ENCODE peak calls at places on chromosome 12, in eight cellular contexts. O is brain microvascular endothelial cell, D is fibroblast of lung, Z is PC-3, Q is left lung, B is AG04450, P is pancreas, V is cardiac muscle cell. R is an unnamed sample.

GRCh38 chr12:104011265-104011664 is 38.7 kb downstream of the GLT8D2 start:
- DNase-seq in B (peak), P (no peak), D (peak), V (peak), Q (no peak), O (peak), Z (peak), R (peak)

GRCh38 chr12:84874125-84874824 is 38.3 kb downstream of the SLC6A15 start:
- DNase-seq in Z (peak), O (peak), V (peak), B (peak), D (peak), Q (no peak), P (no peak), R (peak)

GRCh38 chr12:80053048-80053790 is 46.1 kb upstream of the OTOGL start:
- DNase-seq in D (peak), Q (peak), V (peak), P (peak), B (peak), O (peak), Z (peak), R (peak)

GRCh38 chr12:47551426-47551851 is 154.4 kb downstream of the RPAP3 start:
- DNase-seq in B (no peak), Z (peak), O (no peak), V (peak), D (peak), P (no peak), Q (no peak), R (peak)

GRCh38 chr12:5173511-5174011 is 129.9 kb downstream of the KCNA5 start:
- DNase-seq in Z (peak), Q (no peak), B (no peak), D (no peak), O (no peak), V (no peak), P (no peak), R (no peak)

GRCh38 chr12:27140478-27140969 is 58.1 kb upstream of the C12orf71 start:
- DNase-seq in O (no peak), P (no peak), B (no peak), D (no peak), V (no peak), Q (no peak), Z (no peak), R (no peak)

GRCh38 chr12:122959566-122960192 is 6.6 kb downstream of the ABCB9 start:
- DNase-seq in P (no peak), V (no peak), Q (peak), O (no peak), B (no peak), Z (no peak), D (no peak), R (no peak)

GRCh38 chr12:76135456-76135855 is 51.0 kb upstream of the NAP1L1 start:
- DNase-seq in V (no peak), B (no peak), Z (no peak), P (no peak), O (no peak), D (no peak), Q (no peak), R (peak)

GRCh38 chr12:6450869-6451347 is 934 bp upstream of the TAPBPL start:
- DNase-seq in V (no peak), P (no peak), O (no peak), Q (no peak), D (no peak), Z (no peak), B (no peak), R (no peak)

GRCh38 chr12:104459556-104459909 is 2.8 kb downstream of the CHST11 start:
- DNase-seq in P (no peak), V (no peak), D (no peak), B (no peak), Z (no peak), O (no peak), Q (no peak), R (no peak)

GRCh38 chr12:78192979-78193378 is 362.3 kb downstream of the NAV3 start:
- DNase-seq in D (peak), Z (no peak), O (no peak), V (no peak), B (no peak), Q (no peak), P (no peak), R (peak)

GRCh38 chr12:68113644-68114043 is 45.9 kb downstream of the IFNG start:
- DNase-seq in Q (no peak), Z (peak), P (no peak), D (no peak), B (no peak), V (no peak), O (no peak), R (no peak)
- TF ChIP-seq CTCF in Q (no peak), Z (peak), P (no peak), D (no peak), B (peak), V (peak), O (peak), R (peak)

GRCh38 chr12:130160711-130161231 is 1.5 kb upstream of the FZD10 start:
- DNase-seq in V (no peak), B (no peak), P (no peak), Z (no peak), O (no peak), Q (no peak), D (no peak), R (no peak)
- H3K4me3 ChIP-seq in V (no peak), B (no peak), P (no peak), Z (no peak), O (no peak), Q (peak), D (no peak), R (no peak)

GRCh38 chr12:1398673-1399072 is 195.7 kb downstream of the FBXL14 start:
- DNase-seq in Z (peak), P (no peak), D (peak), O (no peak), Q (no peak), B (peak), V (peak), R (peak)
- TF ChIP-seq CTCF in Z (no peak), P (no peak), D (no peak), O (peak), Q (no peak), B (peak), V (no peak), R (no peak)

GRCh38 chr12:56574210-56574609 is 52.6 kb downstream of the RBMS2 start:
- DNase-seq in O (peak), D (no peak), Z (peak), P (no peak), Q (no peak), V (peak), B (no peak), R (peak)
- H3K4me3 ChIP-seq in O (no peak), D (no peak), Z (no peak), P (no peak), Q (no peak), V (no peak), B (no peak), R (no peak)

GRCh38 chr12:73935817-73936216 is 601.8 kb upstream of the ATXN7L3B start:
- DNase-seq in Q (no peak), Z (peak), B (no peak), P (no peak), D (no peak), V (no peak), O (no peak), R (no peak)
- TF ChIP-seq CTCF in Q (no peak), Z (peak), B (no peak), P (no peak), D (no peak), V (no peak), O (peak), R (no peak)

DNA sequence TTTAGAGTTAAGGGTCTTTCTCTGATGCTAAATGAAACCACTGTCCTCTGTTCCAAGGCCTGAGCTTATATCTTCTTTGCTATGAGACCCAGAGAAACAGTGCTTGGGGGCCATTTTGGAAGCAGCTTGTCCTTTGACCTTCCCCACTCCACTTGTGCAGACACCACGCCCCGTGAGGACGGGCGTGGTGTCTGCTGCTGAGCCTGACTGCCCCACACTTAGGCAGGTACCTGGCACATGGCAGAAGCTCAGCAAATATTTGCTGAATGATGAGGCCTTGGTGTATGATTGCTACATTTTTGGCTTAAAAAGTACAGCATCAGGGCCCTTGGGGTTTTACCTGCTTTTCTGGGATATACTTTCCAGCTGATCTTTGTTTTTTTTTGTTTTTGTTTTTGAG is 69.9 kb downstream of the RASSF3 start:
- DNase-seq in Z (peak), O (no peak), V (no peak), D (no peak), B (no peak), Q (no peak), P (no peak), R (no peak)
- H3K4me3 ChIP-seq in Z (peak), O (no peak), V (no peak), D (no peak), B (no peak), Q (no peak), P (no peak), R (no peak)

GRCh38 chr12:31790759-31791158 is 61.9 kb upstream of the AMN1 start:
- DNase-seq in Q (no peak), B (no peak), P (no peak), Z (no peak), D (no peak), V (no peak), O (no peak), R (no peak)

GRCh38 chr12:31797230-31797872 is 68.5 kb upstream of the AMN1 start:
- DNase-seq in V (no peak), P (no peak), O (no peak), B (no peak), D (no peak), Q (no peak), Z (no peak), R (no peak)

GRCh38 chr12:31796270-31796951 is 67.6 kb upstream of the AMN1 start:
- DNase-seq in Z (no peak), V (no peak), O (no peak), D (no peak), P (no peak), Q (no peak), B (no peak), R (no peak)
- TF ChIP-seq CTCF in Z (no peak), V (no peak), O (no peak), D (no peak), P (no peak), Q (no peak), B (no peak), R (no peak)

DNA sequence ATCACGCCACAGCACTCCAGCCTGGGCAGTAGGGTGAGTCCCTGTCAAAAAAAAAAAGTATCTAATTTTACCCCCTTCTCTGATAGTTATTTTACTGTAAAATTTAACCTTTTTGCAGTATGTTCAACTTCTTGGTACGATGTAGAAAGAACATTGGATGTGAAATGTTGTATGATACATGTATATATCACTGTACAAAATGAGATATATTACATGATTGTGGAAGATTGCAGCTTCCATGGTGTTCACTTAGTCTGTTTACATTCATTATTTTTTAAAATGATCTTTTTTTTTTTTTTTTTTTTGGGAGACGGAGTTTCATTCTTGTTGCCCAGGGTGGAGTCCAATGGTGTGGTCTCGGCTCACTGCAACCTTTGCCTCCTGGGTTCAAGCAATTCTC is 9.0 kb downstream of the SP1 start:
- DNase-seq in P (no peak), Z (no peak), V (no peak), D (no peak), Q (no peak), B (no peak), O (no peak), R (no peak)
- H3K4me3 ChIP-seq in P (no peak), Z (no peak), V (no peak), D (peak), Q (no peak), B (peak), O (no peak), R (no peak)

R was measured in cardiac fibroblast.